ENCODE peak calls at places on chromosomes 13 and 19, in five cellular contexts. K, E, P, J and R are unnamed samples.
A peak's percentile ranks its signal among the peaks of the same experiment; 100 is the strongest.

GRCh38 chr19:53057904-53058579 is 13.5 kb downstream of the ERVV-2 start:
- DNase-seq in K (no peak), E (peak; percentile 62), P (no peak), J (peak; percentile 17), R (peak; percentile 25)

GRCh38 chr19:38281820-38282566 is 17.6 kb downstream of the SPINT2 start:
- DNase-seq in K (no peak), E (peak; percentile 43), P (no peak), J (no peak), R (no peak)

GRCh38 chr13:40490086-40490723 is 176.2 kb downstream of the FOXO1 start:
- DNase-seq in K (peak; percentile 41), E (peak; percentile 49), P (no peak), J (no peak), R (no peak)

GRCh38 chr19:40995355-40995754 is 4.3 kb downstream of the CYP2B6 start:
- DNase-seq in K (no peak), E (no peak), P (no peak), J (peak; percentile 65), R (no peak)

GRCh38 chr19:30879225-30879624 is 470.0 kb downstream of the TSHZ3 start:
- DNase-seq in K (no peak), E (no peak), P (no peak), J (no peak), R (no peak)

GRCh38 chr19:2294377-2295335 is 12.7 kb upstream of the PEAK3 start:
- DNase-seq in K (no peak), E (no peak), P (no peak), J (no peak), R (peak; percentile 35)

GRCh38 chr13:85381082-85381481 is 418.1 kb downstream of the SLITRK6 start:
- DNase-seq in K (no peak), E (no peak), P (no peak), J (no peak), R (no peak)

GRCh38 chr13:111658150-111659100 is 338.0 kb downstream of the TEX29 start:
- DNase-seq in K (no peak), E (no peak), P (no peak), J (no peak), R (peak; percentile 58)

GRCh38 chr13:100269837-100270236 is 180.9 kb downstream of the PCCA start:
- DNase-seq in K (peak; percentile 49), E (peak; percentile 60), P (peak; percentile 6), J (peak; percentile 12), R (peak; percentile 31)

GRCh38 chr13:63696055-63696454 is 2280.4 kb upstream of the PCDH20 start:
- DNase-seq in K (no peak), E (no peak), P (no peak), J (no peak), R (no peak)

GRCh38 chr19:29625316-29625715 is 19.2 kb downstream of the POP4 start:
- DNase-seq in K (no peak), E (peak; percentile 65), P (no peak), J (no peak), R (no peak)

GRCh38 chr19:35710784-35711723 is 6.7 kb downstream of the ZBTB32 start:
- DNase-seq in K (no peak), E (no peak), P (no peak), J (no peak), R (no peak)

GRCh38 chr19:6273701-6274601 is 5.8 kb downstream of the MLLT1 start:
- DNase-seq in K (peak; percentile 64), E (peak; percentile 87), P (peak; percentile 90), J (peak; percentile 83), R (peak; percentile 43)

GRCh38 chr13:33524086-33524485 is 238.5 kb upstream of the STARD13 start:
- DNase-seq in K (no peak), E (peak; percentile 18), P (no peak), J (peak; percentile 29), R (no peak)

GRCh38 chr19:35645680-35646511 is 2.2 kb upstream of the COX6B1 start:
- DNase-seq in K (no peak), E (no peak), P (no peak), J (no peak), R (no peak)

GRCh38 chr19:12969292-12969988 is at the start of gene DAND5:
- DNase-seq in K (no peak), E (peak; percentile 64), P (no peak), J (no peak), R (no peak)

GRCh38 chr19:38266981-38267597 is 2.7 kb downstream of the SPINT2 start:
- DNase-seq in K (peak; percentile 61), E (peak; percentile 37), P (no peak), J (peak; percentile 86), R (no peak)

GRCh38 chr19:35169226-35169995 is 14.9 kb downstream of the FXYD5 start:
- DNase-seq in K (no peak), E (no peak), P (no peak), J (peak; percentile 63), R (no peak)

DNA sequence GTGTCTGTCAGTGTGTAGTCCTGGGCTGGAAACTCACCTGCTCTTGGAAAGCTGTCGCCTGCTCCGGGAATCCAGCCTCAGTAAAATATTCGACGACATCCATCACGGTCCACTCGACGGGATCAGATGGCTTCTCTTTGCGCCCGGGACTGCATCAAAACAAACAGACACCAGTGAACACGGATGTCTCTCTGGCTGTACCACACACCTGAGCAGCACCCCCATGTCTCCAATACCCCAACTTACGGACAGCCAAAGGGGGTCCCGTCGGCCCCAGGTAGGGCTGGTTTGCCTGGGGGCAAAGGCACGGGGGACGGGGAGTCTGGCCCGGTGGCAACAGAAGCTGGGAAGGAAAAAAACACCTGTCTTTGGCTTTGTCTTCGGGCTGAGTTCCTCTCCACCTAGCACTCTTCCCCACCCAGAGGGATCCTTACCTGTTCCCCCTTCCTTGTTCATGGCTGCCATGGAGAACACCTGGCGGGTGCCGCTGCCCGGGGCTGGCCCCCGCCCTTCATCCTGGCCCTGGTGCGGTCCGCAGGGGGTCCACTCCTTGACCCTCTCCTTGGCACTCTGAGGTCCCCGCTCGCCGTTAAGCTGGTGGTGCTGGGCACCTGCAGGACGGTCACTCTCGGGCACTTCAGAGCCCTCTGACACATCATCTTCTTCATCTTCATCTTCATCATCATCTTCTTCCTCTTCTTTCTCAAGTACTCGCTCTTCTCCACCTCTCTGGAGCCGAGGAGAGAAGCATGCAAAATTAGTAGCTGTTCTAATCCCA is 1.7 kb downstream of the SAMD1 start:
- DNase-seq in K (no peak), E (no peak), P (no peak), J (no peak), R (no peak)
- H3K27ac ChIP-seq in K (peak overlapping the region; percentile 72), E (peak overlapping the region; percentile 60), P (no peak overlapping the region), J (no peak overlapping the region), R (no peak overlapping the region)

GRCh38 chr19:3444695-3445234 is 35.6 kb downstream of the SMIM24 start:
- DNase-seq in K (no peak), E (no peak), P (no peak), J (no peak), R (no peak)

GRCh38 chr19:3450796-3451411 is 29.4 kb downstream of the SMIM24 start:
- DNase-seq in K (peak; percentile 61), E (no peak), P (peak; percentile 81), J (peak; percentile 97), R (no peak)

GRCh38 chr19:3452456-3453068 is 27.8 kb downstream of the SMIM24 start:
- DNase-seq in K (no peak), E (no peak), P (no peak), J (no peak), R (no peak)

GRCh38 chr19:3451451-3451866 is 28.9 kb downstream of the SMIM24 start:
- DNase-seq in K (no peak), E (no peak), P (no peak), J (no peak), R (no peak)

DNA sequence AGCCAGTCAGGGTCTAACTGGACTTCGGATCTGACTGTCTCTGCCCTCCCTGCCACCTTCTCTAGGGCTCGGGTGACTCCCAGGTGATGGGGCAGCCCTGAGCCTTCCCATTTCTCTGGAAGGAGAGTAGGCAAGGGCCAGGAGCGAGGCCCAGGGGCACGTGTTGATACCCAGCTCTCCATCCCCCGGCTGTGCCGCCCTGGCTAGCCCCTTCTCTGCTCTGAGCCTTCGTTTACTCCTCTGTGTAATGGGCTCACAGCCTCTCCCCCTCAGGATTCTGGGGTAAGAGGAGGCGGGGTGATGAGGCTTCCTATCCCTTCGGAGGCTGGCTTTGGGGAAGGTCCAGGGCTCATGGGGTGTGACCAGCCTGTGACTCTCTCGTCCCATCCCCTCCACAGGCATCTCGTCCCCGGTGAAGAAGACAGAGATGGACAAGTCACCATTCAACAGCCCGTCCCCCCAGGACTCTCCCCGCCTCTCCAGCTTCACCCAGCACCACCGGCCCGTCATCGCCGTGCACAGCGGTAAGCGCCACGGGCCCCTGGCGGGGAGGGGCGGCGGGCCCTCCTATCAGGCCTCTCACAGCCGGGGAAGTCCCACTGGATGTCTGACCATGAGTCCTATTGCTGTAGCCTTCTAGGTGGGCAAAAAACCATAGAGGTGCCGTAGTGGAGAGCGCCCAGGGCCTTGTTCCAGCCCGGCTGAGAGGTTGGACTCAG is 31.6 kb downstream of the SMIM24 start:
- DNase-seq in K (no peak), E (no peak), P (no peak), J (no peak), R (no peak)
- H3K27ac ChIP-seq in K (peak overlapping the region; percentile 69), E (no peak overlapping the region), P (no peak overlapping the region), J (no peak overlapping the region), R (no peak overlapping the region)

GRCh38 chr19:309206-309565 is 18.0 kb upstream of the PLPP2 start:
- DNase-seq in K (no peak), E (no peak), P (no peak), J (no peak), R (no peak)
- H3K27ac ChIP-seq in K (no peak overlapping the region), E (no peak overlapping the region), P (no peak overlapping the region), J (no peak overlapping the region), R (no peak overlapping the region)

GRCh38 chr19:3613765-3614661 is 7.3 kb upstream of the TBXA2R start:
- DNase-seq in K (no peak), E (no peak), P (no peak), J (no peak), R (no peak)
- H3K27ac ChIP-seq in K (peak overlapping the region; percentile 23), E (no peak overlapping the region), P (no peak overlapping the region), J (no peak overlapping the region), R (no peak overlapping the region)

GRCh38 chr19:48633148-48634035 is 3.8 kb downstream of the DBP start:
- DNase-seq in K (peak; percentile 70), E (no peak), P (no peak), J (no peak), R (no peak)

GRCh38 chr19:48632692-48633147 is 4.5 kb downstream of the DBP start:
- DNase-seq in K (no peak), E (no peak), P (no peak), J (peak; percentile 86), R (no peak)

GRCh38 chr19:48634424-48635262 is 2.5 kb downstream of the DBP start:
- DNase-seq in K (peak; percentile 98), E (peak; percentile 98), P (peak; percentile 90), J (peak; percentile 91), R (peak; percentile 91)

GRCh38 chr19:48635263-48635965 is 1.8 kb downstream of the DBP start:
- DNase-seq in K (peak; percentile 82), E (peak; percentile 75), P (no peak), J (no peak), R (peak; percentile 39)

GRCh38 chr19:48634036-48634342 is 3.2 kb downstream of the DBP start:
- DNase-seq in K (no peak), E (no peak), P (no peak), J (no peak), R (no peak)
- H3K27ac ChIP-seq in K (peak overlapping the region; percentile 98), E (peak overlapping the region; percentile 95), P (peak overlapping the region; percentile 98), J (no peak overlapping the region), R (peak overlapping the region; percentile 99)